ENCODE peak calls at places on chromosomes 13 and 19, in four cellular contexts. P is PC-3, B is H1, F is right atrium auricular region. N is an unnamed sample. For H3K4me1, the result is how much of the 10 kb centered on the place peaks cover.

GRCh38 chr13:71758823-71759222 is 108.2 kb downstream of the DACH1 start:
- DNase-seq in P (no peak), F (no peak), B (no peak), N (no peak)

GRCh38 chr13:99028890-99029289 is 51.0 kb upstream of the DOCK9 start:
- DNase-seq in P (no peak), B (peak), F (no peak), N (peak)

GRCh38 chr13:75787249-75787940 is 151.3 kb downstream of the LMO7 start:
- DNase-seq in F (no peak), B (no peak), P (no peak), N (no peak)

GRCh38 chr19:16611121-16611520 is 16.9 kb downstream of the MED26 start:
- DNase-seq in P (no peak), F (no peak), B (no peak), N (no peak)

GRCh38 chr19:57816652-57817051 is 1.9 kb upstream of the ZNF552 start:
- DNase-seq in P (no peak), B (no peak), F (no peak), N (no peak)

GRCh38 chr13:52459668-52460067 is 4.4 kb downstream of the CKAP2 start:
- DNase-seq in B (no peak), F (no peak), P (peak), N (no peak)

GRCh38 chr19:1468274-1469199 is 10.5 kb downstream of the C19orf25 start:
- DNase-seq in F (no peak), P (peak), B (no peak), N (no peak)

GRCh38 chr13:20702945-20703784 is at the start of gene IL17D:
- DNase-seq in P (no peak), B (no peak), F (no peak), N (peak)

GRCh38 chr19:16470911-16471811 is 609 bp downstream of the EPS15L1 start:
- DNase-seq in P (peak), B (no peak), F (no peak), N (peak)

GRCh38 chr13:69857188-69857821 is 250.3 kb upstream of the ATXN8OS start:
- DNase-seq in P (peak), B (no peak), F (no peak), N (peak)

GRCh38 chr13:99356216-99357089 is 49.3 kb upstream of the GPR183 start:
- DNase-seq in P (no peak), B (no peak), F (no peak), N (peak)

GRCh38 chr13:36750946-36751345 is 68.1 kb upstream of the RFXAP start:
- DNase-seq in P (no peak), F (no peak), B (no peak), N (no peak)

GRCh38 chr19:2365201-2365970 is 5.3 kb downstream of the TMPRSS9 start:
- DNase-seq in P (no peak), B (no peak), F (no peak), N (no peak)

GRCh38 chr19:28940751-28941500 is 272.0 kb downstream of the UQCRFS1 start:
- DNase-seq in B (no peak), F (no peak), P (no peak), N (no peak)

GRCh38 chr13:40102854-40103253 is 447.4 kb downstream of the COG6 start:
- DNase-seq in B (no peak), F (no peak), P (peak), N (no peak)

GRCh38 chr13:91072511-91072910 is 275.0 kb upstream of the MIR17HG start:
- DNase-seq in B (no peak), F (no peak), P (no peak), N (no peak)

GRCh38 chr19:24159707-24160106 is 72.7 kb downstream of the ZNF254 start:
- DNase-seq in B (peak), F (no peak), P (peak), N (peak)

GRCh38 chr13:34757441-34757840 is 184.6 kb upstream of the NBEA start:
- DNase-seq in B (no peak), P (peak), F (no peak), N (no peak)

DNA sequence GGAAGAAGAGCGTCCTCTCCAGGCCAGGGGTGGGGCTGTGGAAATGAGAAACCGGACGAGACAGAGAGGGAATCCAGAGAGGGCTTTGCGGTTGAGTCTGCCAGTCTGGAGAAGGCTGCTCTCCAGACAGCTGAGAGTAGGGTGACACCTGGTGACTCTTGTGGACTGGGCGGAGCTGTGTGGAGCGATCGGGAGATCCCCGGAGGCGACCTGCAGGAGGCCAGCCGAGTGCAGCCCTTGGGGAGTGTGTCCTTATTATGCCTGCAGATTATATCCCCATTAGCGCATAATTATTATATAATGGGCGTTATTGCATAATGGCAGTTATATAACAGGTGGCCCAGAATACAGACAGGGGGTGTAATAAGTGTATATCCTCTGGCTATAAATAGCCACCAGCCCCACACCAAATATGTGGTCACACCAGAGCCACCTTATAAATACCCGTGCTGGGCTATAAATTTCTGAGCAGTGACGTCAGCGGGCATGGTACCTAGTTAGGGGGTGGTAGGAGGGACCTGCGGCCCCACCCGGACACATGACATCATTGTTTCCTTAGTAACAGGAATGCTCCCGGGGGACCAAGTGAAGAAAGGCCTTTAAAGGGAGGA is 41.2 kb downstream of the NFIX start:
- DNase-seq in B (no peak), P (peak), F (peak), N (peak)
- H3K4me1 ChIP-seq in B (under half), P (half or more), F (half or more), N (under half)

GRCh38 chr19:46487178-46487801 is 8.4 kb downstream of the PNMA8B start:
- DNase-seq in F (no peak), B (no peak), P (no peak), N (no peak)
- H3K4me3 ChIP-seq in F (peak), B (no peak), P (peak), N (no peak)

GRCh38 chr13:97281028-97281427 is 58.9 kb downstream of the MBNL2 start:
- DNase-seq in F (no peak), P (no peak), B (no peak), N (no peak)
- H3K27ac ChIP-seq in F (no peak), P (no peak), B (no peak), N (no peak)

DNA sequence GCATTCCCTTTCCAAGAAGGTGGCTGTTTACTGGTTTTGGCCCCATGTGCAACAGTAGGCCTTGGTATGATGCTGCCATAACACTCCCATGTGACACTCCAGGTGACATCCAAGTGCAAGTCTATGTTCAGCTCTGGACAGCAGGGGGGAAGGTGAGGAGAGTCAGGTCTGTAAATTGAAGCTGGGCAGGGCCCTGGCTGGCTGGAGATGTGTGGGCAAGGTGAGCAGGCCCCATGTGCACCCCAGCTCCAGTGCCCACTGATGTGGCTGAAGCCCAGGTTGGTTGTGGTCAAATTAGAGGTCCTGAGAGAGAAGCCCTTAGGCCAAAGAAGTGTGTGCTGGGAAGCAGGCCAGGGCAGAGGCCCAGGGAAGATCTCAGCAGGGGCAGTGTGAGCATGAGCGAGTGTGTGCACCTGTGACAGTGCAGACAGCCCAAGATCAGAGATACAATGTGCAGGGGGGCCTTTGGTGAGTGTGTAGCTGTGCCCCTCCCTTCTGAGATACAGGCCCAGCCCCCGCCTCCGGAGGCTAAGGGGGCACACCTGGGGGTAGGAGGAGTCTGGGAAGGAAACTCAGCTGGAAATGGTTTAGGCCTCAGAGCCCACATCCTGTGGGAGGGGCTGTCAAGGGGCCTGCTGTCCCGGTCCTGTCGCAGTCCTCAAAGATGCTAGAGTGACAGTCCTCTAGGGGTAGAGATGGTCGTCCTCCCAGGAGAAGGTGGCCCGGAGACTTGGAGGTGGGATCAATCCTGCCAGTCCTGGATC is 18.6 kb downstream of the DEDD2 start:
- DNase-seq in F (no peak), P (no peak), B (no peak), N (peak)
- H3K4me1 ChIP-seq in F (under half), P (under half), B (under half), N (under half)

GRCh38 chr13:21852043-21852442 is 181.2 kb downstream of the FGF9 start:
- DNase-seq in P (no peak), B (no peak), F (no peak), N (no peak)

GRCh38 chr13:21849323-21849722 is 178.4 kb downstream of the FGF9 start:
- DNase-seq in F (no peak), B (no peak), P (peak), N (peak)

GRCh38 chr13:21850013-21851006 is 179.4 kb downstream of the FGF9 start:
- DNase-seq in F (no peak), B (no peak), P (no peak), N (no peak)

GRCh38 chr13:21846605-21847004 is 175.7 kb downstream of the FGF9 start:
- DNase-seq in P (no peak), B (no peak), F (no peak), N (no peak)
- H3K4me3 ChIP-seq in P (no peak), B (no peak), F (no peak), N (no peak)